ENCODE peak calls at places on chromosomes 11 and 22, in seven cellular contexts. V is HFF-Myc; I is chondrocyte; W is activated CD8-positive, alpha-beta T cell treated with anti-CD3 and anti-CD28 coated beads for 36 hours; M is fibroblast of mammary gland; D is brain microvascular endothelial cell; T is kidney. B is an unnamed sample.

GRCh38 chr11:69085490-69086095 is 36.9 kb downstream of the TPCN2 start:
- DNase-seq in V (no peak), I (no peak), W (no peak), M (no peak), D (no peak), T (peak), B (no peak)

GRCh38 chr22:36541831-36542391 is 12.9 kb upstream of the EIF3D start:
- DNase-seq in V (peak), I (peak), W (peak), M (peak), D (peak), T (no peak), B (no peak)

GRCh38 chr11:46513934-46514342 is 79.9 kb downstream of the AMBRA1 start:
- DNase-seq in V (peak), I (no peak), W (no peak), M (peak), D (no peak), T (peak), B (no peak)

GRCh38 chr11:7672960-7673723 is at the start of gene CYB5R2:
- DNase-seq in V (no peak), I (no peak), W (peak), M (peak), D (no peak), T (peak), B (peak)

GRCh38 chr11:76371170-76371569 is 9.8 kb downstream of the THAP12 start:
- DNase-seq in V (peak), I (no peak), W (peak), M (peak), D (peak), T (no peak), B (peak)

GRCh38 chr11:77967753-77968152 is 26.7 kb downstream of the INTS4 start:
- DNase-seq in V (no peak), I (no peak), W (no peak), M (no peak), D (no peak), T (no peak), B (no peak)

GRCh38 chr11:10664005-10664404 is 29.6 kb downstream of the IRAG1 start:
- DNase-seq in V (no peak), I (no peak), W (no peak), M (no peak), D (peak), T (no peak), B (no peak)

GRCh38 chr22:40187389-40187788 is 9.7 kb downstream of the TNRC6B start:
- DNase-seq in V (no peak), I (no peak), W (no peak), M (no peak), D (no peak), T (no peak), B (no peak)

GRCh38 chr11:57219021-57219627 is 17.9 kb downstream of the APLNR start:
- DNase-seq in V (no peak), I (no peak), W (no peak), M (peak), D (no peak), T (no peak), B (no peak)

GRCh38 chr22:22895776-22896445 is 8.3 kb downstream of the IGLL5 start:
- DNase-seq in V (no peak), I (no peak), W (no peak), M (no peak), D (no peak), T (no peak), B (no peak)

GRCh38 chr11:1718326-1718725 is 21.3 kb downstream of the KRTAP5-6 start:
- DNase-seq in V (no peak), I (no peak), W (no peak), M (no peak), D (no peak), T (no peak), B (no peak)

GRCh38 chr11:44568706-44569473 is 3.4 kb downstream of the CD82 start:
- DNase-seq in V (peak), I (no peak), W (peak), M (peak), D (peak), T (peak), B (peak)

GRCh38 chr11:125756050-125756449 is 10.0 kb downstream of the PATE1 start:
- DNase-seq in V (no peak), I (no peak), W (no peak), M (no peak), D (no peak), T (no peak), B (no peak)

GRCh38 chr11:125745979-125746378 is at the start of gene PATE1:
- DNase-seq in V (no peak), I (no peak), W (no peak), M (no peak), D (no peak), T (no peak), B (no peak)

GRCh38 chr11:125750629-125751028 is 4.5 kb downstream of the PATE1 start:
- DNase-seq in V (no peak), I (no peak), W (no peak), M (no peak), D (no peak), T (no peak), B (no peak)
- TF ChIP-seq CTCF in V (no peak), I (no peak), W (no peak), M (no peak), D (no peak), T (no peak), B (no peak)

DNA sequence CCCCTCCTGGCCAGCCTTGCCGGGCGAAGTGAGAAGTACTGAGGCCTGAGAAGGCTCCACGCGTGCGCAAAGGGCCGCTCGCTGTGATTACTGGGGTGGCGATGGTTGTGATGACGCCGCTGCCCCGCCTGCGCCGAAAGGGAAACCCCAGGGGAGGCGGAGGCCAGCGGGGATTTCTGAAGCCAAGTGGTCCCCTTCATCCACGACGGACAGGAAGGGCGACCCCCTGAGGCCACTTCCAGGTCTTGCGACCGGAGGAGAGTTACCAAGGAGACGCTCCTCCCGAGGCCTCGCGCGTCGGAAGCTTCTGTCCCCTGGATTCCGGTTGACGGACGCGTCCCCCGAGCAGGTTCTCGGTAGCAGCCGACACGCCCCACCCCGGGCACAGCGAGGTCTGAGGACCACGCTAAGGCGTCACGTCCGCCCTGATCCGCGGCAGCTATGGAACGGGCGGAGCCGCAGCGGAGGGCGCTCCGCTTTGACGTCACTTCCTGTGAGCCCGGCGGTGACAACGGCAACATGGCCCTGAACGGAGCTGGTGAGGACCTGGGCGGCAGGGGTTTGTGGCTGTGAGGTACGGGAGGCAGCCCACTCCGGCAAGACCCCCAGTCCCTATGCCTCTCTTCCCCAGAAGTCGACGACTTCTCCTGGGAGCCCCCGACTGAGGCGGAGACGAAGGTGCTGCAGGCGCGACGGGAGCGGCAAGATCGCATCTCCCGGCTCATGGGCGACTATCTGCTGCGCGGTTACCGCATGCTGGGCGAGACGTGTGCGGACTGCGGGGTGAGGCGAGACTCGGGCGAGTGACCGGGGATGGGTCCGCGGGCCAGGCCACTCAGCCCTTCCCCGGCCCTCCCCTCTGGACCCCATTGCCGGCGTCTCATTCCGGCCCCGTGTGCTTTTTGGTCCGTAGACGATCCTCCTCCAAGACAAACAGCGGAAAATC is at the start of gene ZNRD2:
- DNase-seq in V (peak), I (peak), W (peak), M (peak), D (peak), T (peak), B (peak)
- TF ChIP-seq CTCF in V (peak), I (peak), W (peak), M (peak), D (peak), T (no peak), B (peak)

DNA sequence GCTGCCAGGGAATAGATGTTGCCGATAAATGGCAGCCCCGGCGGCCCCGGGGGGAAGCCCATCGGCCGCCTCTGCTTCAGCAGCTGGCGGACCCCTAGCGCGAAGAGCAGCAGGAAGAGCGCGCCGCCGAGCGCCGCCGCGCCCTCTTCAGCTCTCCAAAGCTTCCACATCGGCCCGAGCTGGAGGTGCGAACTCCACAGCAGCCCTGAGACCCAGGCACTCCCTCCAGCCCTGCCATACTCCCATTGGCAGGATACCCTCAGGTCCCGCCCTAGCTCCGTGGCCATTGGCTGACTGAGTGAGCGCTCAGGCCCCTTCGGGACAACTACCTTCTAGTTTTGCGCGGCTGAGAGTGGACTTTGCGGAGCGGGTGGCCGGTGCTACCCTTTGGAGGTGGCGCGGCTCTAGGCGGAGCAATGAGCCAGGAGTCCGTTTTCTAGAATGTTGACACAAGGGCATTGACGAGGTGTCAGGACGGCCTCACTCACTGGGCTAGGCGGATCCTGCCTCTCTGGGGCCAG is at the start of gene CYP2R1:
- DNase-seq in V (peak), I (peak), W (peak), M (peak), D (peak), T (peak), B (peak)
- TF ChIP-seq CTCF in V (no peak), I (peak), W (no peak), M (no peak), D (no peak), T (no peak), B (no peak)

DNA sequence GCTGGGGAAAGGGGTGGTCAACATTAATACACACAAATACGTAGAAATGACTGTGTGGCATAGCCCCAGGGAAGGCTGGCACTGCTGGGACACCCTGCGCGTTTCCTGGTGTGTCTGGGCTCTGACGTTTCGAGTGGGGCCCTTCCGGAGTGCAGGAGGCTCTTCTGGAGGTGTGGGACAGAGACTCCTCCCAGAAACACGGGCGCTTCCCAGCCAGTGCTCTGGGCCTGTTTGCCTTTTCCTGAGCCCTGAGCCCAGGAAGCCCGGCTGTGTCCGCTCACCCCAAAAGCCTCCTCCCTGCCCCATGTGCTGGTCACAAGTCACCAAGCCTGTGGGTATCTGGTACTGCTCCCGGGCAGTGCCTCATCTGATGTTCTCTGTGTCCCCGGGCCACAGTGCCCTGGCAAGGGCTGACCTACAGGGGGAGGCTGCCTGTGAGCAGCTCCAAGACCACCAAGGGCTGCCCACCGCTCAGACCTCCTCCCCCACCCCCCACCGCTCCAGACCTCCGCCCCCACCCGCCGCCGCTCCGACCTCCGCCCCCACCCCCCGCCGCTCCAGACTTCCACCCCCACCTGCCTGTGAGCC is 1133.3 kb downstream of the BRD1 start:
- DNase-seq in V (no peak), I (no peak), W (no peak), M (no peak), D (no peak), T (peak), B (no peak)
- TF ChIP-seq CTCF in V (no peak), I (no peak), W (no peak), M (no peak), D (no peak), T (no peak), B (no peak)

GRCh38 chr11:90438069-90438468 is 215.2 kb upstream of the CHORDC1 start:
- DNase-seq in V (no peak), I (no peak), W (no peak), M (no peak), D (no peak), T (no peak), B (no peak)

DNA sequence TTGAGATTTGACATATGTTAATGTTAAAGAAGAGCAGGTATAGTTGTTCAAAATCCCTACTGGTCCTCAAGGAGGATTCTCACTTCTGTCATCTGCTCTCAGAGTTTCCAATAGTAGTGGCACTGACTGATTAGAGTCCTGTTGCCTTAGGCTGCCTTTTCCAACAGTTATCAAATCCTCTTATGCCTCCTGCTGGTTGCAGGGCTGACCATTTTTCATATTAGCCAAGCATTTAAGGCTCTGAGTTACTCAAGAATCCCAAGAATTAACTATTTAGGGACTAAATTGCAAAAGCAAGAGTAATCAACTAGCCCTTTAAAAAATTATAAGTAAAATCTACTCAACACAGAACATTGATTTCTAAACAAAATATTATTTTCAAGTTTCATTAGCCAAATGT is 212.0 kb upstream of the CHORDC1 start:
- DNase-seq in V (no peak), I (no peak), W (peak), M (no peak), D (peak), T (no peak), B (no peak)
- TF ChIP-seq CTCF in V (no peak), I (peak), W (no peak), M (no peak), D (no peak), T (peak), B (peak)

GRCh38 chr11:70948855-70949551 is 303.4 kb downstream of the SHANK2 start:
- DNase-seq in V (no peak), I (no peak), W (no peak), M (no peak), D (no peak), T (peak), B (no peak)

GRCh38 chr11:70944141-70944540 is 308.2 kb downstream of the SHANK2 start:
- DNase-seq in V (no peak), I (no peak), W (no peak), M (no peak), D (no peak), T (peak), B (no peak)

GRCh38 chr11:70942593-70942992 is 309.8 kb downstream of the SHANK2 start:
- DNase-seq in V (no peak), I (no peak), W (peak), M (peak), D (no peak), T (no peak), B (no peak)

GRCh38 chr11:70948416-70948815 is 304.0 kb downstream of the SHANK2 start:
- DNase-seq in V (no peak), I (no peak), W (no peak), M (no peak), D (no peak), T (peak), B (no peak)

GRCh38 chr11:70944636-70945035 is 307.7 kb downstream of the SHANK2 start:
- DNase-seq in V (no peak), I (no peak), W (no peak), M (no peak), D (no peak), T (no peak), B (no peak)
- TF ChIP-seq CTCF in V (no peak), I (no peak), W (peak), M (peak), D (no peak), T (no peak), B (no peak)

DNA sequence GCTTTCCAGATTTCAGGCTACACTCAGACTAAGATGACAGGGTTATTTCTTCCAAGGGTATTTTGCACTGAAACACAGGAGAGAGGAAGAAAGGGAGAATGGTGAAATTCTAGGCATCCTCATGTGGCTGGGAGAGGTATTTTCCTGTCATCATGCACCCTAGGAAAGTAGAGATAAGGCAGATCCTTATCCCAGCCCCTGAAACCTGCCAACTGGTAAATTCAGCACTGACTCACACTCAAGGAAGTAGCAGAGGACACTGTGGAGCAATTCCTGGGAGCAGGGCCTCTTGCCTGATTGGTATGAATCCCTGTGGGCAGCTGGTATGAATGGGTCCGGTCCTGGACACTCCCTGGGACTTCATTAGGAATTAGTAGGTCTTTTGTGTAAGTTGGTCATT is 37.6 kb upstream of the SLC5A1 start:
- DNase-seq in V (no peak), I (no peak), W (no peak), M (peak), D (peak), T (no peak), B (no peak)
- TF ChIP-seq CTCF in V (no peak), I (no peak), W (no peak), M (no peak), D (no peak), T (no peak), B (no peak)

DNA sequence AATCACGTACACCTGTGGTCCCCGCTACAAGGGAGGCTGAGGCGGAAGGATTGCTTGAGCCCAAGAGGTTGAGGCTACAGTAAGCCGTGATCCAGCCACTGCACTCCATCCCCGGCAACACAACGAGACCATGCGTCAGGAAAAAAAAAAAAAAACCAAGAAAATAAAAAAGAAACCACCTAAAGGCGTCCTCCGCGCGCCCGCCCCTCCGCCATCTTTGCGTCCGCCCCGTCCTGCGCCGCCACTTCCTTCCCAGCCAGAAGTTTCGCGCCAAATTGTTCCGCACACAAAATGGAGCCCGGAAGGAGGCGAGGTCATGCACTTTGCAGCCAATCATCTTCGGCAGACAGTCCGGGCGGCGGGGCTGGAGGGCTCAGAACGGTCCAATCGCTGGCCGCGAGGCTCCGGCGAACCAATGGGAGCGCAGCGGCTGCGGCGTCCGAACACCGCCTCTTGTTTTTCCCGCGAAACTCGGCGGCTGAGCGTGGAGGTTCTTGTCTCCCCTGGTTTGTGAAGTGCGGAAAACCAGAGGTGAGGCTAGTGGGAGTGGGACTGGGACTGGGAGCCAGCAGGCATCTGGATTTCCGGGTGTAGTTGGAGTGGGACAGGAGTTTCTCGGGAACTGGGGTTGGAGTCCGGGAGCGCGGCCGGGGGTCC is at the start of gene MCM5:
- DNase-seq in V (peak), I (peak), W (peak), M (peak), D (peak), T (peak), B (peak)
- TF ChIP-seq CTCF in V (no peak), I (no peak), W (no peak), M (no peak), D (no peak), T (no peak), B (no peak)

DNA sequence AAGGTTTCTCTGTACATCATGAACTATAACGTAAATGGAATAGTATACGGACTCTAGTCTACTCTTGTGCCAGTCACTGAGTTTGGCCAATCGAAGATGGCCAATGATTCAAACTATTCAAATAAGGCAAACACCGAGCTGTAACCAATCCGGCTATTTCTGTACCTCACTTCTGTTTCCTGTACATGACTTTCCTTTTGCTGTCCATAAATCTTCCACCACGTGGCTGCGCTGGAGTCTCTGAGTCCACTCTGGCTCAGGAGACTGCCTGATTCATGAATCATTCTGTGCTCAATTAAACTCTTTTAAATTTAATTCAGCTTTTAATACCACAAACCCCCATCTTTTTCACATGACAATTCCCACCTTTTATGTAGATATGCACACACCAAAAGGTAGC is 1.5 kb upstream of the JAML start:
- DNase-seq in V (no peak), I (no peak), W (peak), M (peak), D (no peak), T (no peak), B (no peak)
- TF ChIP-seq CTCF in V (no peak), I (no peak), W (no peak), M (no peak), D (no peak), T (no peak), B (no peak)

B was measured in GM13977.